ENCODE peak calls at places on chromosomes 13 and 19, in five cellular contexts. U is mucosa of descending colon, C is fibroblast of pulmonary artery, Q is A549, E is AG10803. T is an unnamed sample.

GRCh38 chr13:43698743-43699142 is 88.0 kb downstream of the ENOX1 start:
- DNase-seq in U (no peak), C (peak), Q (no peak), E (peak), T (no peak)

GRCh38 chr19:7850975-7851622 is 21.1 kb downstream of the EVI5L start:
- DNase-seq in U (no peak), C (no peak), Q (no peak), E (no peak), T (no peak)

GRCh38 chr19:50002386-50002960 is 22.7 kb downstream of the VRK3 start:
- DNase-seq in U (no peak), C (no peak), Q (no peak), E (no peak), T (no peak)

GRCh38 chr19:10864538-10864899 is 6.8 kb upstream of the CARM1 start:
- DNase-seq in U (peak), C (peak), Q (peak), E (peak), T (peak)

GRCh38 chr13:113442354-113442984 is 10.8 kb downstream of the ADPRHL1 start:
- DNase-seq in U (no peak), C (no peak), Q (no peak), E (no peak), T (no peak)

GRCh38 chr19:3184847-3185481 is 766 bp upstream of the NCLN start:
- DNase-seq in U (peak), C (peak), Q (peak), E (no peak), T (peak)

GRCh38 chr13:46369506-46370268 is 17.4 kb downstream of the RUBCNL start:
- DNase-seq in U (no peak), C (peak), Q (no peak), E (peak), T (no peak)

GRCh38 chr19:41457241-41457640 is 14.3 kb downstream of the ERICH4 start:
- DNase-seq in U (no peak), C (no peak), Q (no peak), E (no peak), T (no peak)

GRCh38 chr19:35177377-35178274 is 23.1 kb downstream of the FXYD5 start:
- DNase-seq in U (no peak), C (no peak), Q (no peak), E (no peak), T (no peak)

GRCh38 chr19:40165362-40165937 is 25.8 kb upstream of the MAP3K10 start:
- DNase-seq in U (peak), C (peak), Q (no peak), E (peak), T (peak)

GRCh38 chr19:10431943-10432735 is 11.8 kb downstream of the PDE4A start:
- DNase-seq in U (peak), C (peak), Q (no peak), E (peak), T (peak)

GRCh38 chr13:34731486-34731885 is 210.6 kb upstream of the NBEA start:
- DNase-seq in U (no peak), C (no peak), Q (no peak), E (no peak), T (no peak)

GRCh38 chr19:4029247-4029614 is 21.7 kb downstream of the PIAS4 start:
- DNase-seq in U (no peak), C (no peak), Q (no peak), E (no peak), T (no peak)

GRCh38 chr19:415292-415691 is 6.3 kb upstream of the C2CD4C start:
- DNase-seq in U (no peak), C (no peak), Q (no peak), E (no peak), T (no peak)

GRCh38 chr19:5645409-5645808 is 22.5 kb downstream of the SAFB start:
- DNase-seq in U (no peak), C (no peak), Q (no peak), E (no peak), T (no peak)

GRCh38 chr19:1238373-1239303 is 833 bp upstream of the CBARP start:
- DNase-seq in U (no peak), C (no peak), Q (no peak), E (no peak), T (no peak)

GRCh38 chr13:32246468-32246867 is 68.7 kb downstream of the ZAR1L start:
- DNase-seq in U (peak), C (peak), Q (peak), E (peak), T (peak)

GRCh38 chr19:58582985-58583384 is 9.8 kb upstream of the MZF1 start:
- DNase-seq in U (no peak), C (no peak), Q (no peak), E (no peak), T (no peak)

GRCh38 chr19:3046621-3047306 is 15.5 kb downstream of the TLE5 start:
- DNase-seq in U (no peak), C (peak), Q (no peak), E (no peak), T (no peak)

GRCh38 chr13:27016871-27017270 is 154.7 kb downstream of the USP12 start:
- DNase-seq in U (peak), C (no peak), Q (no peak), E (no peak), T (no peak)

GRCh38 chr13:51935326-51936171 is 73.8 kb downstream of the CCDC70 start:
- DNase-seq in U (peak), C (peak), Q (peak), E (no peak), T (peak)

GRCh38 chr13:44273991-44274810 is 99.4 kb upstream of the SERP2 start:
- DNase-seq in U (peak), C (peak), Q (no peak), E (peak), T (no peak)

GRCh38 chr19:49953376-49953775 is 7.6 kb downstream of the SIGLEC11 start:
- DNase-seq in U (no peak), C (no peak), Q (no peak), E (no peak), T (no peak)

GRCh38 chr13:112627161-112627560 is 39.2 kb upstream of the TUBGCP3 start:
- DNase-seq in U (no peak), C (no peak), Q (no peak), E (no peak), T (no peak)

GRCh38 chr13:102580552-102581169 is 16.1 kb upstream of the TPP2 start:
- DNase-seq in U (peak), C (peak), Q (no peak), E (peak), T (peak)

DNA sequence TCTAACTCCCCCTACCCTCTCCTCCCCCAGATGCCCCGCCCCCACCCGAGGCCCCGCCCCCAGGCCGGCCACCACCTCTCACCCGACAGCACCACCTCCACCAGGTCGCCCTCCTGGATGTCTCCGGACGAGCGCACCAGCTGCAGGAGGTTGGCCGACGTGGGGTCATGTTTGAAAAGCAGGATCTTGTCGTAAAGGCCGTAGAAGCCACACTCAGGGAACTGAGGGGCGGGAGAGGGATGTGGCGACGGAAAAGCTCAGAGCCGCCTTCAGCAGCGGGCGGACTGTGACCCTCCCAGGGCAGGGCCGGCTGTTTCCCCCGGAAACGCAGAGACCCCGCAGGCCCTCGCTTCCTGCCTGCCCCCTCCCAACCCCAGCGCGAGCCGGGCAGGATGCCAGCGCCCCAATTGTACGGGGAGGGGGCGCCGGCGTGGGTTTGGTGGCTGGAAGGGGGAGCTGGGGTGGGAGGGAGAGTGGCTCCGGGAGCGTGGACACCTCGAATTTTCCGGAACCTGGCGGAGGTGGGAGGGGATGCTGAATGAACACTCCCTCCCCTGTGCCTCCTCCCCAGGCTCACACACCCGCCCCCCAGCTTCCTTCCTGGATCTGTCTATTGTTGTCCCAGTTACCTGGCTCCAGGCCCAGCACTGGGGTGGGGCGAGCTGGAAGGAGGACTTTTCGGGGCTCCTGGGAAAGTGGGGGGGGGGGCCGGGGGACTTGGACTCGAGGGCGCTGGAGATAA is 3.0 kb downstream of the PRKD2 start:
- DNase-seq in U (peak), C (peak), Q (peak), E (peak), T (peak)
- TF ChIP-seq CTCF in U (no peak), C (no peak), Q (no peak), E (no peak), T (no peak)

DNA sequence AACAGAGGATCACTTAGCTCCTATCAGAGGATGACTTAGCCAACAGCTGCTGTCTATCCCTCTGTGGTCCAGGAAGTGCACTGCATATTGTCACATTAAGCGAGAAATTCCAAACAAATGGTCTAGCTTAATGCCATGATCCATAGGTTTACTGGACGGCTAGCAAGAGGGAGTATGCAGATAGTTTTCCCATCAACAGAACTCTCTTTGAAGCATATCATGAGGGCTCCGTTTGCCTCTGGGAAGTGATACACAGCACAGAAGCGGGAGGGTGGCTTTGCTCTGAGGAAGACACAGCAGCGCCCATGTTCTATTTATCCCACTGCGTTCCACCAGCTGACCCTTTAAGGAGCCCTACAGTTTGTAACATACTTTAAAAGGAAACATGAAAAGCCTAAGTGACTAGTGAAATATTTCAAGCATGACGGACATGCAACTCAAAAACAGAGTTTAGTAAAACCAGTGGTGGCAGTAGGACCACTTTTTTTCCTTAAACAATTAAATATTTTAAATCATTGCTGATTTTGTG is 52.7 kb downstream of the COL4A1 start:
- DNase-seq in U (no peak), C (no peak), Q (no peak), E (no peak), T (no peak)
- TF ChIP-seq CTCF in U (no peak), C (no peak), Q (no peak), E (no peak), T (no peak)

GRCh38 chr19:14164724-14165493 is 28.5 kb upstream of the ASF1B start:
- DNase-seq in U (no peak), C (no peak), Q (no peak), E (no peak), T (no peak)
- TF ChIP-seq CTCF in U (no peak), C (no peak), Q (no peak), E (no peak), T (no peak)

DNA sequence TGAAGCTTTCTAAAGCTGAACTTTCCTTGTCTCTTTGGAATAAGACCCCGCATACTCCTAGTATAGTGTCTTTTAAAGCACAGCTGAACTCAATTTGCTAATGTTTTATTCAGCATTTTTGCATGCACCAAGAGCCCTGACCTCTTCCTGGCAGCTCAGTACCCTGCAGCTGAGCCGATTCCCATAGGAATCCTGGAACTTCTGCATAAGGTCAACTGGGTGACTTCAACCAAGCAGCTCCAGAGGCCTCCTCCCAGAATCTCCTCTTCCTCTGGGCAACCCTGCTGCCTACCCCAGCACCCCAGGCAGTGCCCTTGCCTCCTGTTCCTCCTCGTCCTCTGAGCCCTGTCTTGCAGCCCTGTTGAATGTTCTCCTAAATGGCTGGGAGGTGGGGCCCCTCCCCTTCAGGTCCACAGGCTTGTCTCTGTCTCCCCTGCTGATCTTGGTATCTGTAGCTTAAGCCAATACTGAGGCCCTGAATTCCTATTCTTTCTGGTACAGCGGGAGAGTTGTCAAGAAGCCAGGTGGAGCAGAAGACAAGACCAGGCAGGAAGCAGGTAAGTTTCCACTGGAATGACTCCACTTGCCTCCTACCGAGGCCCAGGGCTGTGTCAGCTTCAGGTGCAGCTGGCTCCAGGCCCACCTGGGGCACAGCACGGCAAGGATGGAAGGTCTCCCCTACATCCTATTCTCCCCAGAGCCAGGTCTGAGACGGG is 23.6 kb upstream of the CCDC124 start:
- DNase-seq in U (no peak), C (no peak), Q (no peak), E (no peak), T (no peak)
- TF ChIP-seq CTCF in U (no peak), C (no peak), Q (no peak), E (no peak), T (no peak)

GRCh38 chr13:98827449-98827848 is 75.0 kb upstream of the SLC15A1 start:
- DNase-seq in U (no peak), C (no peak), Q (no peak), E (no peak), T (peak)
- TF ChIP-seq CTCF in U (no peak), C (no peak), Q (no peak), E (no peak), T (no peak)

T was measured in endothelial cell.